ENCODE peak calls at places on chromosomes 11 and 22, in nine cellular contexts. M is upper lobe of right lung, J is transverse colon, P is thoracic aorta, Q is fibroblast of lung, L is ovary, U is cardiac fibroblast, N is mammary epithelial cell, D is NB4. T is an unnamed sample.

GRCh38 chr11:93067881-93068390 is 98.5 kb downstream of the MTNR1B start:
- DNase-seq in U (no peak), J (no peak), P (no peak), M (no peak), L (no peak), D (no peak), Q (no peak), N (no peak), T (no peak)

GRCh38 chr22:24026733-24027132 is 15.6 kb downstream of the CABIN1 start:
- DNase-seq in Q (no peak), U (no peak), M (no peak), D (no peak), P (no peak), J (no peak), N (no peak), L (no peak), T (no peak)

GRCh38 chr11:19982761-19983495 is 177.3 kb downstream of the DBX1 start:
- DNase-seq in L (no peak), M (no peak), N (no peak), U (no peak), P (no peak), J (no peak), Q (peak; percentile 69), D (no peak), T (no peak)

GRCh38 chr11:3189886-3190583 is 24.9 kb upstream of the OSBPL5 start:
- DNase-seq in J (no peak), L (no peak), P (no peak), Q (no peak), M (no peak), U (no peak), N (no peak), D (no peak), T (no peak)

GRCh38 chr22:41094036-41094435 is 1.6 kb downstream of the EP300 start:
- DNase-seq in Q (peak; percentile 40), J (peak; percentile 39), M (no peak), U (peak; percentile 44), D (peak; percentile 62), P (no peak), N (peak; percentile 42), L (no peak), T (no peak)

GRCh38 chr11:64742940-64743590 is 877 bp downstream of the RASGRP2 start:
- DNase-seq in J (peak; percentile 80), P (no peak), L (peak; percentile 78), M (peak; percentile 92), Q (no peak), D (peak; percentile 95), N (peak; percentile 28), U (peak; percentile 45), T (no peak)

GRCh38 chr11:117572129-117572528 is 224.9 kb downstream of the DSCAML1 start:
- DNase-seq in P (no peak), U (no peak), Q (no peak), D (peak; percentile 9), M (peak; percentile 62), J (no peak), L (no peak), N (no peak), T (no peak)

GRCh38 chr11:86947541-86947940 is 7.7 kb downstream of the FZD4 start:
- DNase-seq in D (no peak), P (no peak), U (no peak), L (no peak), N (peak; percentile 11), Q (peak; percentile 51), J (no peak), M (no peak), T (peak; percentile 37)

GRCh38 chr11:64919627-64920026 is 2.6 kb upstream of the ATG2A start:
- DNase-seq in L (no peak), J (no peak), M (no peak), N (no peak), U (no peak), P (no peak), Q (no peak), D (no peak), T (no peak)

GRCh38 chr22:20979243-20979809 is 2.8 kb upstream of the LZTR1 start:
- DNase-seq in J (peak; percentile 81), N (peak; percentile 43), M (peak; percentile 91), L (peak; percentile 72), U (peak; percentile 88), Q (peak; percentile 85), D (no peak), P (no peak), T (no peak)

GRCh38 chr11:10051868-10052586 is 242.0 kb downstream of the SBF2 start:
- DNase-seq in N (no peak), J (no peak), M (no peak), D (no peak), L (no peak), Q (peak; percentile 26), U (no peak), P (no peak), T (no peak)

GRCh38 chr11:7286178-7286577 is 34.5 kb downstream of the SYT9 start:
- DNase-seq in L (no peak), D (no peak), N (no peak), M (no peak), Q (no peak), U (no peak), J (no peak), P (no peak), T (no peak)

GRCh38 chr11:118640332-118641154 is 33.1 kb downstream of the PHLDB1 start:
- DNase-seq in J (no peak), L (no peak), M (no peak), D (no peak), U (no peak), N (no peak), Q (no peak), P (no peak), T (no peak)

GRCh38 chr11:105040703-105041102 is 4.4 kb downstream of the CARD16 start:
- DNase-seq in N (no peak), M (no peak), J (no peak), U (no peak), D (no peak), Q (no peak), L (no peak), P (no peak), T (no peak)

GRCh38 chr11:105046898-105047579 is 1.9 kb upstream of the CARD16 start:
- DNase-seq in J (peak; percentile 35), P (no peak), L (peak; percentile 42), U (peak; percentile 95), M (no peak), N (peak; percentile 81), D (no peak), Q (peak; percentile 100), T (peak; percentile 95)

GRCh38 chr11:105042178-105042577 is 3.0 kb downstream of the CARD16 start:
- DNase-seq in D (no peak), N (no peak), J (no peak), Q (no peak), L (no peak), P (no peak), U (no peak), M (no peak), T (no peak)

GRCh38 chr11:105051559-105051958 is 6.4 kb upstream of the CARD16 start:
- DNase-seq in Q (no peak), L (no peak), D (no peak), J (no peak), M (no peak), N (no peak), U (no peak), P (no peak), T (no peak)

GRCh38 chr11:105045897-105046296 is 762 bp upstream of the CARD16 start:
- DNase-seq in J (no peak), P (no peak), N (no peak), D (no peak), U (no peak), M (no peak), L (no peak), Q (no peak), T (no peak)
- H3K4me3 ChIP-seq in J (no peak overlapping the region), P (no peak overlapping the region), N (no peak overlapping the region), D (no peak overlapping the region), U (no peak overlapping the region), M (no peak overlapping the region), L (no peak overlapping the region), Q (no peak overlapping the region), T (no peak overlapping the region)

DNA sequence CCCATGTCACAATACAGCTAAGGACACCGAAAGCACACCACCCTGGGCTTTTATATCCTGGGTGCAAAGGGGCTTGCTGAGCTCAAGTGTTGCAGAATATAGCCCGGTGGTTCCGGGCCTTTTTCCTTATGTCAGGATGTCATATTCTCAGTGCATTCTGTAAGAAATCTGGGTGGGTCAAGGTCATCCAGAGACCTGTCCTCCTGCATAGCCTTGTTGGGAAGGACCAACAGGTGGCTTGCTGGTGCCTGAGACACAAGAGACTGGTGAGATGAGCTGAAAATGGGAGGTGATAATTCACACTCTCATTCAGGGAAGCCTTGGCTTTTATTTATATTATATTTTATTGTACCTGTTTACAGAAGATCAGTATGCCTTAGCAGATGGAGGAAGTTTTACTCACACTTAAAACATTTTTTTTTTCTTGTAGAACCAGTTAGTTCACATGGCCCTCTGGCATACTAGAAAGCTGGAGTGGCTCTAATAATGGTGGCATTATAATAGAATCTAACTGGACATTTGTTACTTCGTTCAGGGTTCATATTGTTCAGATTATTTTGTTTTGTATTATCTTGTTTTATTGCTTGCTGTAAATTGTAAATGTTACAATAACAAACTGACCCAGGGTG is 14.6 kb upstream of the TMEM123 start:
- DNase-seq in P (no peak), D (no peak), L (no peak), Q (no peak), U (no peak), M (no peak), J (peak; percentile 22), N (peak; percentile 56), T (no peak)
- TF ChIP-seq CTCF in P (no peak), D (no peak), L (no peak), Q (no peak), U (no peak), M (no peak), J (no peak), N (no peak), T (no peak)

GRCh38 chr11:29518389-29519174 is 498.2 kb downstream of the KCNA4 start:
- DNase-seq in U (peak; percentile 31), M (no peak), N (peak; percentile 50), L (no peak), P (no peak), J (no peak), Q (no peak), D (peak; percentile 82), T (no peak)
- H3K4me3 ChIP-seq in U (no peak overlapping the region), M (no peak overlapping the region), N (no peak overlapping the region), L (no peak overlapping the region), P (no peak overlapping the region), J (no peak overlapping the region), Q (no peak overlapping the region), D (no peak overlapping the region), T (no peak overlapping the region)

DNA sequence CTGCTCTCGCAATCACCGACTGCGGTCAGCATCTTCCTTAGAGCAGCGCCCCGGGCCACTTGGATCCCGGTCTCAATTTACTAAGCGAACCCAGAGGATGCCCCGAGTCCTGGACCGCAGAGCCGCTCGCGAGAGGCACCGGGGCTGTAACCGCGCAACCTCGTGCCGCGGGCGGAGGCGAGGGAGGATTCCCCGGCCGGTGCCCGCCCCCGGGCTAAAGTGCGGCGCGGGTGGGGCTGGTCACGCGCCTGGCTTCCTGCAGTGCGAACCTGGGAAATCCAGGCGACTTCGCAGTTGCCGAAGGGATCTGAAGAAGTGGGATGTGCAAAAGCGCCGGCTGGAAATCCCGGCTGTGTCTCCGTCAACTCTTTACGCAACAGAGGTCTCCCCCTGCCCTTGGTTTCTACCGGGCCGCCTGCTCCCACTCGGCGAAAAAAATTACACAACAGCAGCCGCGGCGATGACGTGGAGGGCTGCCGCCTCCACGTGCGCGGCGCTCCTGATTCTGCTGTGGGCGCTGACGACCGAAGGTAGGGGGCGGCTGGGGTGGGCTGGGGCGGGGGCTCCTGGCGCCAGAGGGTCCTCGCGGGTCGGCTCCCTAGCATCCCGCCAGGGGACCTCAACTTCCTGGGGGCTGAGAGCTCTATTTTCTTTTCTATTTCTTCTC is at the start of gene NCR3LG1:
- DNase-seq in J (peak; percentile 85), M (peak; percentile 86), N (peak; percentile 72), U (peak; percentile 82), D (peak; percentile 83), L (peak; percentile 88), Q (peak; percentile 78), P (peak; percentile 11), T (no peak)
- TF ChIP-seq CTCF in J (no peak), M (no peak), N (no peak), U (no peak), D (no peak), L (no peak), Q (no peak), P (no peak), T (no peak)